ENCODE peak calls at places on chromosomes 7 and 10, in five cellular contexts. Z is Right ventricle myocardium superior, C is GOT3, T is posterior vena cava, E is breast epithelium. L is an unnamed sample.

GRCh38 chr7:87152897-87153641 is 816 bp downstream of the DMTF1 start:
- DNase-seq in T (peak; percentile 75), C (no peak), Z (peak; percentile 44), E (peak; percentile 29), L (no peak)

GRCh38 chr7:1669954-1670893 is at the start of gene ELFN1:
- DNase-seq in T (peak; percentile 65), E (no peak), C (no peak), Z (no peak), L (no peak)

GRCh38 chr10:120824864-120825263 is 26.3 kb upstream of the WDR11 start:
- DNase-seq in C (no peak), E (no peak), Z (no peak), T (no peak), L (no peak)

GRCh38 chr10:71921319-71922027 is 42.7 kb upstream of the CHST3 start:
- DNase-seq in C (no peak), Z (peak; percentile 88), E (peak; percentile 59), T (peak; percentile 94), L (no peak)

GRCh38 chr10:124565565-124566221 is 104.1 kb downstream of the LHPP start:
- DNase-seq in Z (no peak), T (peak; percentile 78), C (no peak), E (no peak), L (peak; percentile 78)

GRCh38 chr7:150322114-150322832 is 882 bp upstream of the LRRC61 start:
- DNase-seq in C (no peak), Z (no peak), E (no peak), T (no peak), L (no peak)

GRCh38 chr10:2938869-2939268 is 128.5 kb upstream of the PFKP start:
- DNase-seq in C (no peak), Z (no peak), E (no peak), T (no peak), L (no peak)

GRCh38 chr7:100167912-100168323 is 499 bp downstream of the GAL3ST4 start:
- DNase-seq in C (no peak), E (no peak), T (no peak), Z (no peak), L (no peak)

L was measured in iPS DF 19.7.